ENCODE peak calls at places on chromosomes 16 and 17, in five cellular contexts. T, I, V, N and B are unnamed samples.
A peak's percentile ranks its signal among the peaks of the same experiment; 100 is the strongest.

GRCh38 chr16:89917773-89918452 is 749 bp upstream of the MC1R start:
- DNase-seq in T (peak; percentile 89), I (peak; percentile 96), V (peak; percentile 82), N (peak; percentile 87), B (peak; percentile 63)

GRCh38 chr17:58005728-58006562 is 1.1 kb downstream of the SRSF1 start:
- DNase-seq in T (peak; percentile 35), I (no peak), V (no peak), N (no peak), B (no peak)

GRCh38 chr17:68190495-68190894 is 57.3 kb upstream of the AMZ2 start:
- DNase-seq in T (no peak), I (no peak), V (no peak), N (no peak), B (no peak)

GRCh38 chr16:69747115-69747514 is 7.6 kb downstream of the NOB1 start:
- DNase-seq in T (no peak), I (no peak), V (no peak), N (no peak), B (no peak)

GRCh38 chr17:82350182-82351030 is 8.6 kb upstream of the TEX19 start:
- DNase-seq in T (no peak), I (peak; percentile 92), V (no peak), N (peak; percentile 96), B (no peak)

GRCh38 chr16:62503073-62503472 is 466.8 kb upstream of the CDH8 start:
- DNase-seq in T (no peak), I (no peak), V (no peak), N (no peak), B (no peak)

GRCh38 chr16:10965440-10966039 is 21.2 kb downstream of the CLEC16A start:
- DNase-seq in T (no peak), I (peak; percentile 30), V (no peak), N (peak; percentile 95), B (no peak)

GRCh38 chr17:7588553-7589203 is 1.2 kb downstream of the SOX15 start:
- DNase-seq in T (peak; percentile 37), I (no peak), V (peak; percentile 47), N (no peak), B (no peak)

GRCh38 chr16:20878682-20879147 is 21.4 kb downstream of the DCUN1D3 start:
- DNase-seq in T (no peak), I (no peak), V (no peak), N (no peak), B (no peak)

GRCh38 chr17:79986441-79987186 is 49.1 kb downstream of the TBC1D16 start:
- DNase-seq in T (no peak), I (no peak), V (peak; percentile 94), N (no peak), B (no peak)

GRCh38 chr17:64777413-64778101 is 115.5 kb upstream of the SMURF2 start:
- DNase-seq in T (no peak), I (peak; percentile 68), V (peak; percentile 48), N (peak; percentile 20), B (no peak)

GRCh38 chr16:23998771-23999170 is 163.0 kb downstream of the PRKCB start:
- DNase-seq in T (no peak), I (no peak), V (no peak), N (no peak), B (no peak)

GRCh38 chr17:4163951-4164350 is 21.0 kb downstream of the CYB5D2 start:
- DNase-seq in T (peak; percentile 78), I (no peak), V (no peak), N (no peak), B (no peak)

GRCh38 chr17:79814966-79815835 is 18.3 kb upstream of the CBX8 start:
- DNase-seq in T (peak; percentile 79), I (no peak), V (no peak), N (no peak), B (peak; percentile 70)

GRCh38 chr17:72343911-72344310 is 223.1 kb downstream of the SOX9 start:
- DNase-seq in T (no peak), I (no peak), V (no peak), N (no peak), B (no peak)

GRCh38 chr16:69253796-69254426 is 57.2 kb upstream of the VPS4A start:
- DNase-seq in T (peak; percentile 45), I (no peak), V (no peak), N (no peak), B (no peak)

GRCh38 chr17:37744961-37745800 is at the start of gene HNF1B:
- DNase-seq in T (no peak), I (no peak), V (no peak), N (peak; percentile 47), B (peak; percentile 31)

GRCh38 chr16:85123891-85124635 is 11.8 kb upstream of the CIBAR2 start:
- DNase-seq in T (peak; percentile 74), I (no peak), V (no peak), N (no peak), B (peak; percentile 42)

GRCh38 chr16:87653234-87653633 is 50.9 kb downstream of the JPH3 start:
- DNase-seq in T (peak; percentile 36), I (peak; percentile 50), V (peak; percentile 66), N (no peak), B (peak; percentile 20)

GRCh38 chr17:17119533-17119932 is 77.3 kb downstream of the MPRIP start:
- DNase-seq in T (peak; percentile 74), I (peak; percentile 45), V (no peak), N (no peak), B (peak; percentile 66)

GRCh38 chr17:3603119-3603869 is 5.9 kb downstream of the TRPV1 start:
- DNase-seq in T (peak; percentile 92), I (no peak), V (no peak), N (no peak), B (peak; percentile 91)

GRCh38 chr16:728890-729744 is 2.2 kb downstream of the HAGHL start:
- DNase-seq in T (peak; percentile 55), I (no peak), V (peak; percentile 66), N (no peak), B (no peak)

GRCh38 chr16:24610421-24610765 is 71.0 kb downstream of the RBBP6 start:
- DNase-seq in T (peak; percentile 72), I (no peak), V (no peak), N (no peak), B (peak; percentile 23)

GRCh38 chr17:43832976-43833829 is at the start of gene MPP3:
- DNase-seq in T (peak; percentile 90), I (no peak), V (peak; percentile 97), N (peak; percentile 38), B (peak; percentile 91)

GRCh38 chr17:48612854-48613691 is 2.0 kb downstream of the HOXB8 start:
- DNase-seq in T (peak; percentile 76), I (peak; percentile 57), V (peak; percentile 88), N (no peak), B (no peak)

GRCh38 chr16:30040221-30040620 is 9.2 kb upstream of the TLCD3B start:
- DNase-seq in T (no peak), I (no peak), V (no peak), N (no peak), B (no peak)

GRCh38 chr17:82917656-82918345 is 78.0 kb upstream of the ZNF750 start:
- DNase-seq in T (peak; percentile 26), I (peak; percentile 66), V (peak; percentile 83), N (no peak), B (peak; percentile 17)

GRCh38 chr17:78960945-78961344 is 18.8 kb downstream of the LGALS3BP start:
- DNase-seq in T (peak; percentile 48), I (no peak), V (no peak), N (no peak), B (no peak)

GRCh38 chr17:78999056-78999768 is 10.4 kb downstream of the CANT1 start:
- DNase-seq in T (no peak), I (no peak), V (peak; percentile 54), N (no peak), B (peak; percentile 30)

GRCh38 chr17:77269696-77270681 is 129.2 kb downstream of the SEC14L1 start:
- DNase-seq in T (no peak), I (no peak), V (no peak), N (no peak), B (peak; percentile 43)
- TF ChIP-seq EZH2phosphoT487 in T (no peak), I (no peak), V (no peak), N (no peak), B (no peak)

DNA sequence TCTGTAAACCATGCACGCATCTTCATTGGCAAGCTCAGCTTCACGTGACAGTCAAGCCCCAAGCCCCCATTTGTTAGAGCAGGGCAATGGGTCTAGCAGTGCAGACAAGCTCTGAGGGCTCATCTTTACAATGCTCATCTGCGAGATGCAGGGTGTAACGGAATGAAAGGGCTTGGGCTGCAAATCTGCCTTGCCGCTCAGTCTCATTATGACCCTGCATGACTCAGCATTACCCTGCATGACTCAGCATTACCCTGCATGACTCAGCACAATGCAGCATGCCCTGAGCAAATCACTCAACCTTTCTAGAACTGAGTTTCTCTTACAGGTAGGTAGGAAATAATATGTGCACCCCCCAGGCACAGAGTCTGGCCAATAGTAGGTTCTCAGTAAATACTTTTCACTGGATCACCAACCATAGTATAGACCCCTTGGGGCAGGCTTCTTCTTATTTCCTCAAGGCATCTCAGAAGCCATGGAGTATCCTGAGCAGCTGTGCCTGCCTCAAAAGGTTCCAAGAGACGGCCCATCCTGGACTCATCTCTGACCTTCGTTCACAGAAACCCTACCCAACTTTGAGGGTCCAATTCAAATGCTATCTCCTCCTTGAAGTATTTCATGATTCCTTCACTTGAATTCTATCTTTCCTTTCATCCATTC is 391.3 kb upstream of the CDH5 start:
- DNase-seq in T (peak; percentile 78), I (no peak), V (no peak), N (no peak), B (peak; percentile 90)
- TF ChIP-seq EZH2phosphoT487 in T (no peak), I (no peak), V (no peak), N (no peak), B (no peak)

GRCh38 chr17:28404461-28404811 is 1.6 kb downstream of the SLC46A1 start:
- DNase-seq in T (no peak), I (no peak), V (no peak), N (no peak), B (no peak)

GRCh38 chr17:28406478-28406824 is 439 bp upstream of the SLC46A1 start:
- DNase-seq in T (peak; percentile 15), I (no peak), V (peak; percentile 61), N (no peak), B (no peak)

GRCh38 chr17:28405632-28406477 is at the start of gene SLC46A1:
- DNase-seq in T (peak; percentile 67), I (no peak), V (peak; percentile 91), N (peak; percentile 24), B (peak; percentile 38)

GRCh38 chr17:28404007-28404406 is 2.0 kb downstream of the SLC46A1 start:
- DNase-seq in T (no peak), I (no peak), V (no peak), N (no peak), B (no peak)

GRCh38 chr17:28404812-28405570 is 1.0 kb downstream of the SLC46A1 start:
- DNase-seq in T (peak; percentile 68), I (no peak), V (peak; percentile 73), N (no peak), B (no peak)
- TF ChIP-seq EZH2phosphoT487 in T (no peak), I (no peak), V (no peak), N (no peak), B (no peak)

DNA sequence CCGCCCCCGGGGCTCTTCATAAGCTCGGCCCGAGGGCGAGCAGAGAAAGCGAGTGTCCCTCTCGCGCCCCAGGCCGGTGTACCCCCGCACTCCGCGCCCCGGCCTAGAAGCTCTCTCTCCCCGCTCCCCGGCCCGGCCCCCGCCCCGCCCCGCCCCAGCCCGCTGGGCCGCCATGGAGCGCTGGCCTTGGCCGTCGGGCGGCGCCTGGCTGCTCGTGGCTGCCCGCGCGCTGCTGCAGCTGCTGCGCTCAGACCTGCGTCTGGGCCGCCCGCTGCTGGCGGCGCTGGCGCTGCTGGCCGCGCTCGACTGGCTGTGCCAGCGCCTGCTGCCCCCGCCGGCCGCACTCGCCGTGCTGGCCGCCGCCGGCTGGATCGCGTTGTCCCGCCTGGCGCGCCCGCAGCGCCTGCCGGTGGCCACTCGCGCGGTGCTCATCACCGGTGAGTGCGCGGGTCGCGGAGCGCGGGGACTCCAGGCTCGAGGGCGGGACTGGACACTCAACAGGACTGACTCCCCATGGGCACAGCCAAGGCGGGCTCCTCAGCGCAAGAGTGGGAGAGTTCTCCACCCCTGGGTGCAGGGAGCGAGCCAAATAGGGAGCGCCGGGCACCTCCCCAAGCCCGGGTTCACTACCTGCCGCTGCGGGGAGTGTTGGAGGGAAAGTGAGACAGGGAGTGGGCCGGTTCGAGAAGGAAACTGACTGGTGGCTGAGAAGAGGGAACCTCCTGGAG is at the start of gene HSD11B2:
- DNase-seq in T (peak; percentile 85), I (no peak), V (peak; percentile 93), N (peak; percentile 43), B (peak; percentile 59)
- TF ChIP-seq EZH2phosphoT487 in T (no peak), I (no peak), V (no peak), N (no peak), B (no peak)